ENCODE peak calls at places on chromosomes 1 and 21, in four cellular contexts. T is K562, Z is GM12878, C is HepG2. Y is an unnamed sample.

GRCh38 chr1:18936471-18936813 is 20.0 kb downstream of the IFFO2 start:
- DNase-seq in T (no peak), C (no peak), Z (no peak), Y (no peak)

GRCh38 chr1:17607644-17608581 is 68.4 kb downstream of the ARHGEF10L start:
- DNase-seq in T (no peak), C (no peak), Z (no peak), Y (no peak)

GRCh38 chr1:170402451-170403311 is 129.3 kb upstream of the GORAB start:
- DNase-seq in Z (no peak), T (no peak), C (no peak), Y (no peak)

GRCh38 chr1:202615501-202616354 is 94.5 kb downstream of the SYT2 start:
- DNase-seq in Z (peak), T (no peak), C (no peak), Y (no peak)

GRCh38 chr1:41626146-41626545 is 141.7 kb upstream of the EDN2 start:
- DNase-seq in T (no peak), Z (no peak), C (no peak), Y (no peak)

GRCh38 chr1:169070958-169071357 is 35.5 kb upstream of the ATP1B1 start:
- DNase-seq in T (no peak), Z (no peak), C (no peak), Y (no peak)

GRCh38 chr21:44927259-44927586 is 6.5 kb upstream of the ITGB2 start:
- DNase-seq in Z (no peak), C (no peak), T (no peak), Y (no peak)

GRCh38 chr1:214551436-214552173 is at the start of gene PTPN14:
- DNase-seq in C (peak), T (no peak), Z (no peak), Y (peak)

GRCh38 chr1:47211796-47212269 is 20.2 kb downstream of the TAL1 start:
- DNase-seq in Z (no peak), T (peak), C (no peak), Y (no peak)

GRCh38 chr21:33984021-33984481 is 68.4 kb upstream of the ATP5PO start:
- DNase-seq in Z (peak), T (no peak), C (no peak), Y (no peak)

GRCh38 chr1:94597701-94598100 is 56.1 kb upstream of the F3 start:
- DNase-seq in T (no peak), C (no peak), Z (no peak), Y (no peak)

GRCh38 chr1:110714419-110715107 is 39.8 kb upstream of the KCNA3 start:
- DNase-seq in T (peak), C (no peak), Z (no peak), Y (no peak)

GRCh38 chr1:41404308-41404755 is 43.1 kb downstream of the FOXO6 start:
- DNase-seq in T (no peak), C (no peak), Z (no peak), Y (peak)

GRCh38 chr1:156591432-156592157 is at the start of gene NAXE:
- DNase-seq in C (peak), T (peak), Z (no peak), Y (peak)

GRCh38 chr1:236239186-236239585 is 42.6 kb downstream of the ERO1B start:
- DNase-seq in Z (no peak), T (no peak), C (no peak), Y (no peak)

GRCh38 chr1:98903726-98904125 is 100.9 kb downstream of the PLPPR5 start:
- DNase-seq in Z (no peak), T (no peak), C (no peak), Y (no peak)
- TF ChIP-seq POLR2AphosphoS2 in Z (no peak), T (no peak), C (no peak), Y (no peak)

GRCh38 chr21:38938343-38938742 is 132.6 kb downstream of the ETS2 start:
- DNase-seq in T (no peak), C (no peak), Z (no peak), Y (no peak)
- TF ChIP-seq USF2 in T (no peak), C (no peak), Z (no peak), Y (no peak)

GRCh38 chr1:181075727-181076350 is 12.7 kb upstream of the IER5 start:
- DNase-seq in Z (no peak), T (no peak), C (no peak), Y (peak)
- TF ChIP-seq POLR2AphosphoS2 in Z (no peak), T (no peak), C (no peak), Y (no peak)

DNA sequence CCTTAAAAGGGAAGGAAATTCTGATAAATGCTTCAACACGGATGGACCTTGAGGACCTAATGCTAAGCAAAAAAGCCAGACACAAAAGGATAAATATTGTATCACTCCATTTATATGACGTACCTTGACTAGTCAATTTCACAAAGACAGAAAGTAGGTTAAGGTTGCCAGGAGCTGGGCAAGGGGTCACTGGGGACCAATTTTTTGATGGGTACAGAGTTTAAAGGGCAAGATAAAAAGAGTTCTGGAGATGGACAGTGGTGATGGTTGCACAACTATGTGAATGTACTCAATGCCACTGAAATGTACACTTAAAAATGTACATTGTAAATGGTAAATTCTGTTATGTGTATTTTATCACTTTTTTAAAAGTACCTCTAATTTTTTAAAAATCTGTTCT is 32.1 kb upstream of the SLAMF9 start:
- DNase-seq in C (no peak), T (no peak), Z (no peak), Y (no peak)
- TF ChIP-seq USF2 in C (no peak), T (no peak), Z (no peak), Y (no peak)

GRCh38 chr21:32946654-32947053 is 79.1 kb upstream of the OLIG2 start:
- DNase-seq in C (no peak), Z (no peak), T (no peak), Y (no peak)
- TF ChIP-seq POLR2AphosphoS2 in C (no peak), Z (no peak), T (no peak), Y (no peak)

DNA sequence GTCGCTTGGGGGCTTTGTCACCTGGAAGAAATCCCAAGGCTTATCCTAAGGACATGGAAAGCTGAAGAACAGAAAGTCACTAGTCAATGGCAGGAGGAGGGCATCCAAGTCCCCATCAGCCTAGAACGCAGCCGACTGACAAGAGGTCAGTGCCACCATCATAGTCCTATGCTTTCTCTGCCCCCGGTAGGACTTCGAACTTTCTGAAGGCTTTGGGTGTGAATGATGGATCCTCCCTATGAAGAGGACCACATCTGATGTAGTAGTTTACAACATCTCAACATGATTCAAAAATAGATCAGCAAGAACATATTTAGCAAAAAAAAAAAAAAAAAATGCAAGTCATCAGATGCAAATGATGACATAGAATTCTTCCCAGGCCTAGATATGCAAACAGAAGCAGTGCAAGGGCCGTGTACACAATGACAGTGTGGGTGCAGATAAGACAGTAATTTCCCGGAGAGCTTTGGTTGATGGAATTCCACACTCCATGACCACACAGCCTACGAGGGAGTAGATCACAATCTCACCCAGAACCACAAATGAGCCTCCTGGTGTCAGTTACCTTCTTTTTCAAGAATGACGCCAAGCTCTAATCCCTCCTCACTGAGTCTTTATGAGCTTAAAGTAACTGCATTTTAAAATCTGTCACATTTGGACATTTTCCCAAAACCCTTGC is 88.3 kb downstream of the PSMG1 start:
- DNase-seq in C (peak), Z (no peak), T (peak), Y (peak)
- TF ChIP-seq USF2 in C (no peak), Z (no peak), T (no peak), Y (no peak)

DNA sequence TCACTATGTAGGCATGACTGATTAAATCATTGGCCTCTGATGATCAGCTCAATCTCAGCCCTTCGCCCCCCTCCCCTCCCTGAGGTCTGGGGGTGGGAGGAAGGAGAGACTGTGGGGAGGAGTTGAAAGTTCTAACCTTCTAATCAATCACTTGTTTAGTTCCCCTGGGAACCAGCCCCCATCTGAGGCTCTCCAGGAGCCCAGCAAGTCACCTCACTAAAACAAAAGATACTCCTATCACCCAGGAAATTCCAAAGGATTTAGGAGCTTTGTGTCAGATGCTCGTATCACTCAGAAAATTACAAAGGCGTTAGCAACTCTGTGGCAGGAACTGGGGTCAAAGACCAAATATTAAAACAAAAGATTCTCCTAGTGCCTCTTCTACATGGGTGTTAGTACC is 21.6 kb downstream of the SYF2 start:
- DNase-seq in T (no peak), Z (no peak), C (no peak), Y (no peak)
- TF ChIP-seq POLR2AphosphoS2 in T (no peak), Z (no peak), C (no peak), Y (no peak)

GRCh38 chr1:60813051-60813450 is 269.3 kb upstream of the NFIA start:
- DNase-seq in T (no peak), C (no peak), Z (no peak), Y (no peak)

GRCh38 chr1:60809204-60809985 is 273.0 kb upstream of the NFIA start:
- DNase-seq in Z (no peak), C (no peak), T (no peak), Y (no peak)

GRCh38 chr1:60802884-60803283 is 279.5 kb upstream of the NFIA start:
- DNase-seq in Z (no peak), C (no peak), T (no peak), Y (no peak)

DNA sequence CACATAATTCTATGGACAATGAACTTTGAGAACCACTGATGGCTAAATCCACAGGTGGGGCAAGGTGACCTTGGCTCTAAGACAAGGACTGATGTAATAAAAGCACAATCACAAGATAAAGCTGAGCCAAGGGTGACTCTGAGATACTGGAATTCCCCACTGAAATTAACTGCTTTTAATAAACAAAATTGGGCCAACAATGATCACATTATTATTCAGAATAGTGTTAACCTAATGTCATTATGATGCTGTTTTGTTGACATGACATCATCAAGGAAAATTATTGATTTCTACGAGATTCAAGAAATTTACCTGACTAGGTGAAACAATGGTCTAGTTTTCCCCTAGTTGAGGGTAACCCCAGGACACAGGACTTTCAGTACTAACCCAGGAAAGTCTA is 273.7 kb upstream of the NFIA start:
- DNase-seq in C (no peak), Z (no peak), T (no peak), Y (no peak)
- TF ChIP-seq USF2 in C (no peak), Z (no peak), T (no peak), Y (no peak)

GRCh38 chr1:65995326-65995725 is 202.6 kb downstream of the PDE4B start:
- DNase-seq in Z (no peak), C (no peak), T (no peak), Y (no peak)

GRCh38 chr1:65995928-65996327 is 203.2 kb downstream of the PDE4B start:
- DNase-seq in C (no peak), Z (no peak), T (no peak), Y (no peak)

GRCh38 chr1:66000033-66000637 is 207.4 kb downstream of the PDE4B start:
- DNase-seq in C (no peak), Z (no peak), T (no peak), Y (no peak)

GRCh38 chr1:65998763-65999583 is 206.3 kb downstream of the PDE4B start:
- DNase-seq in Z (no peak), C (no peak), T (no peak), Y (no peak)

GRCh38 chr1:65997693-65998092 is 205.0 kb downstream of the PDE4B start:
- DNase-seq in C (no peak), T (no peak), Z (no peak), Y (no peak)
- TF ChIP-seq POLR2AphosphoS2 in C (no peak), T (no peak), Z (no peak), Y (no peak)

GRCh38 chr1:43266881-43267280 is 2.9 kb upstream of the TMEM125 start:
- DNase-seq in C (no peak), T (no peak), Z (no peak), Y (no peak)

GRCh38 chr1:43265431-43265830 is 4.4 kb upstream of the TMEM125 start:
- DNase-seq in T (no peak), Z (no peak), C (no peak), Y (no peak)

GRCh38 chr1:43269627-43270375 is at the start of gene TMEM125:
- DNase-seq in Z (no peak), T (peak), C (no peak), Y (no peak)

GRCh38 chr1:43267818-43268425 is 1.9 kb upstream of the TMEM125 start:
- DNase-seq in Z (no peak), T (no peak), C (no peak), Y (no peak)

GRCh38 chr1:43267291-43267805 is 2.4 kb upstream of the TMEM125 start:
- DNase-seq in C (no peak), Z (no peak), T (peak), Y (no peak)
- TF ChIP-seq USF2 in C (no peak), Z (no peak), T (no peak), Y (no peak)

Y was measured in A549.